ENCODE peak calls at places on chromosome 5, in eight cellular contexts. V is uterus; C is PC-3; N is adrenal gland; J is effector memory CD4-positive, alpha-beta T cell; R is kidney; O is endodermal cell; D is testis. K is an unnamed sample.

GRCh38 chr5:115815693-115816225 is 700 bp downstream of the CDO1 start:
- DNase-seq in J (no peak), N (no peak), O (no peak), C (no peak), V (no peak), D (peak; percentile 23), R (no peak), K (no peak)

GRCh38 chr5:72015103-72015548 is 92.1 kb upstream of the MAP1B start:
- DNase-seq in C (peak; percentile 45), V (no peak), R (peak; percentile 64), N (peak; percentile 83), O (no peak), J (no peak), D (peak; percentile 81), K (no peak)

GRCh38 chr5:160280384-160281090 is 31.8 kb downstream of the CCNJL start:
- DNase-seq in V (no peak), D (no peak), O (no peak), R (no peak), J (no peak), N (no peak), C (no peak), K (no peak)

GRCh38 chr5:169471021-169471420 is 112.6 kb upstream of the SPDL1 start:
- DNase-seq in C (no peak), V (no peak), N (no peak), R (no peak), O (no peak), D (no peak), J (no peak), K (no peak)

GRCh38 chr5:18985397-18985796 is 1002.6 kb downstream of the CDH18 start:
- DNase-seq in R (no peak), O (no peak), D (peak; percentile 15), N (no peak), J (no peak), V (no peak), C (peak; percentile 67), K (no peak)

GRCh38 chr5:74257645-74258328 is 382.7 kb downstream of the ENC1 start:
- DNase-seq in R (peak; percentile 88), J (no peak), V (peak; percentile 84), N (peak; percentile 68), C (peak; percentile 37), O (peak; percentile 53), D (peak; percentile 69), K (no peak)

GRCh38 chr5:53039855-53040254 is 50.7 kb downstream of the ITGA2 start:
- DNase-seq in N (no peak), C (no peak), V (no peak), D (no peak), J (no peak), O (no peak), R (no peak), K (no peak)

GRCh38 chr5:10593531-10594181 is 29.8 kb downstream of the ANKRD33B start:
- DNase-seq in J (no peak), C (no peak), D (peak; percentile 9), O (no peak), N (peak; percentile 23), V (no peak), R (no peak), K (no peak)

GRCh38 chr5:110008131-110008530 is 318.4 kb downstream of the MAN2A1 start:
- DNase-seq in R (no peak), J (no peak), O (no peak), C (no peak), N (no peak), V (no peak), D (no peak), K (no peak)

GRCh38 chr5:115559524-115559923 is 14.9 kb upstream of the FEM1C start:
- DNase-seq in C (peak; percentile 27), D (no peak), R (no peak), N (no peak), O (no peak), V (no peak), J (no peak), K (no peak)

GRCh38 chr5:131441184-131441583 is 177.3 kb downstream of the CDC42SE2 start:
- DNase-seq in V (no peak), J (no peak), R (no peak), O (no peak), D (no peak), C (no peak), N (no peak), K (no peak)

GRCh38 chr5:132251220-132251725 is 6.2 kb upstream of the PDLIM4 start:
- DNase-seq in R (no peak), O (peak; percentile 36), V (no peak), J (no peak), D (no peak), C (no peak), N (peak; percentile 49), K (no peak)

GRCh38 chr5:78537821-78538220 is 110.8 kb downstream of the LHFPL2 start:
- DNase-seq in J (no peak), C (peak; percentile 65), N (no peak), R (no peak), V (no peak), O (peak; percentile 72), D (no peak), K (no peak)

GRCh38 chr5:14266171-14266570 is 123.0 kb downstream of the TRIO start:
- DNase-seq in J (no peak), D (no peak), O (no peak), R (no peak), C (peak; percentile 26), N (no peak), V (no peak), K (no peak)

GRCh38 chr5:1670342-1670741 is 129.3 kb downstream of the MRPL36 start:
- DNase-seq in O (no peak), C (no peak), N (no peak), J (no peak), D (no peak), R (no peak), V (no peak), K (no peak)

GRCh38 chr5:119420173-119420572 is 32.1 kb upstream of the HSD17B4 start:
- DNase-seq in N (no peak), C (peak; percentile 74), O (no peak), V (no peak), D (no peak), R (no peak), J (no peak), K (no peak)

GRCh38 chr5:148951612-148952011 is 111.2 kb downstream of the SH3TC2 start:
- DNase-seq in C (no peak), V (no peak), D (no peak), O (peak; percentile 58), J (no peak), R (no peak), N (no peak), K (no peak)

GRCh38 chr5:169548315-169548714 is 35.3 kb upstream of the SPDL1 start:
- DNase-seq in O (no peak), N (no peak), V (no peak), C (peak; percentile 66), J (no peak), R (no peak), D (no peak), K (no peak)

GRCh38 chr5:177545487-177546261 is 8.7 kb downstream of the FAM193B start:
- DNase-seq in O (no peak), R (no peak), V (peak; percentile 79), C (no peak), J (no peak), N (peak; percentile 95), D (peak; percentile 69), K (peak; percentile 65)
- H3K36me3 ChIP-seq in O (peaks cover 56% of the 10 kb centered on the region), R (peaks cover 2% of the 10 kb centered on the region), V (no peaks in the 10 kb centered on the region), C (peaks cover 4% of the 10 kb centered on the region), J (peaks cover 9% of the 10 kb centered on the region), N (no peaks in the 10 kb centered on the region), D (no peaks in the 10 kb centered on the region), K (no peaks in the 10 kb centered on the region)

GRCh38 chr5:32664523-32664922 is 46.6 kb upstream of the NPR3 start:
- DNase-seq in R (no peak), N (no peak), J (no peak), D (no peak), C (no peak), O (no peak), V (no peak), K (no peak)
- H3K9me3 ChIP-seq in R (no peaks in the 10 kb centered on the region), N (no peaks in the 10 kb centered on the region), J (no peaks in the 10 kb centered on the region), D (no peaks in the 10 kb centered on the region), C (peaks cover 4% of the 10 kb centered on the region), O (no peaks in the 10 kb centered on the region), V (no peaks in the 10 kb centered on the region), K (peaks cover 6% of the 10 kb centered on the region)

GRCh38 chr5:76816110-76816831 is 2.6 kb upstream of the F2RL1 start:
- DNase-seq in O (no peak), N (no peak), J (no peak), R (no peak), D (no peak), C (no peak), V (no peak), K (no peak)

GRCh38 chr5:76809141-76809540 is 9.7 kb upstream of the F2RL1 start:
- DNase-seq in V (no peak), N (no peak), J (no peak), O (peak; percentile 77), C (no peak), R (no peak), D (no peak), K (no peak)

GRCh38 chr5:76810236-76810635 is 8.6 kb upstream of the F2RL1 start:
- DNase-seq in D (no peak), O (no peak), V (no peak), N (no peak), C (no peak), J (no peak), R (no peak), K (no peak)

GRCh38 chr5:76811214-76811613 is 7.6 kb upstream of the F2RL1 start:
- DNase-seq in R (no peak), O (no peak), D (no peak), V (no peak), N (no peak), J (no peak), C (peak; percentile 40), K (no peak)

DNA sequence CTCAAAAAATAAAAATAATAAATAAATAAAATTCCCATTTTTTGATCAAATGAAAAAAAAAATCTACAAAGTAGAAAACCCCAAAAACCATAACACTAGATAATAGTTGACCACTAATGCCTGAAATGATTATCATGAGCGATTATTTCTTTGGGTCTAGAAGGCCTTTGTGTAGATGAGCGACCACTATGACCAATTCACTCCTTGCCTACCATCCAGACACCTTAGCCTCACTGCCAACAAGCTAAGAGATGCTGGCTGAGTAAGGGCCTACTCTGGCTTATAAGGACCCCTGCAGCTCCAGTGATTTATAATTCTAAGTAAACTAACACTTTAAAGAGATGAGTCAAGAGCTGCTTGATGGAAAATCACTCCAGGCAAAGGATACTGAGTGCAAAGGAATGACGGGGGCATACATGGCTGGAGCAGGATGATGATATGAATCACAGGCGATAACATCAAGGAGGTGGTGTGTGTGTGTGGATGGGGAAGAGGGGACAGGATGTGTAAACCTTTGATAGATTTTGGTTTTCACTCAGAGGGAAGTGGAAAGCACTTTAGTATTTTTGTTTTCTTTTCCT is 4.8 kb upstream of the F2RL1 start:
- DNase-seq in O (no peak), J (no peak), N (no peak), D (no peak), V (no peak), C (peak; percentile 90), R (no peak), K (no peak)
- H3K27ac ChIP-seq in O (no peak overlapping the region), J (no peak overlapping the region), N (no peak overlapping the region), D (no peak overlapping the region), V (no peak overlapping the region), C (peak overlapping the region; percentile 99), R (no peak overlapping the region), K (no peak overlapping the region)

DNA sequence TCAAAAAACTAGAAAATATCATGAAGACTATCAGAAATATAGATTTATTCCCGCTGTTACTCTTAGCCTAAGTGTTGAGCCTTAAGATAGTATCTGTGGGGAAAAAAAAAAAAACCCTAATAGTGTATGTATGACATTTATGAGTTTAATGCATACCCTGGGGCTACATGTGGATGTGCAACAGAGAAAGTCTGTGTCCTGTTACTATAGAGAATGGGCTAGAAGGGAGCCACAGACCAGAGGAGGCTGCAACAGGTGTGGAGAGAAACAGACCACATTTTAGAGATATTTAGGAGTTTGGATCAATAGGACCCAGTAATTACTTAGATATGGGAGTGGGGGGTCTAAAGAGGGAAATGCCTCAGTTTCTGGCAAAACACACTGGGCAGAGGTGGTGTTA is 15.4 kb downstream of the RNF130 start:
- DNase-seq in O (no peak), J (no peak), N (no peak), C (peak; percentile 8), R (no peak), D (no peak), V (no peak), K (no peak)
- H3K36me3 ChIP-seq in O (peaks cover 27% of the 10 kb centered on the region), J (no peaks in the 10 kb centered on the region), N (no peaks in the 10 kb centered on the region), C (no peaks in the 10 kb centered on the region), R (no peaks in the 10 kb centered on the region), D (no peaks in the 10 kb centered on the region), V (no peaks in the 10 kb centered on the region), K (no peaks in the 10 kb centered on the region)